ENCODE peak calls at places on chromosomes 6 and 20, in ten cellular contexts. One of them, this sample, is unnamed.

GRCh38 chr6:150334790-150335783 is 33.7 kb upstream of the IYD start:
- DNase-seq in activated naive CD4-positive, alpha-beta T cell treated with anti-CD3 and anti-CD28 coated beads for 36 hours: peak; percentile 64
- DNase-seq in anterior cingulate cortex: no peak
- DNase-seq in stimulated activated CD8-positive, alpha-beta memory T cell treated with anti-CD3 and anti-CD28 coated beads, Interleukin-4, amount 100 ng/mL, for 48 hours: peak; percentile 44
- DNase-seq in heart left ventricle: no peak
- DNase-seq in endothelial cell: peak; percentile 57
- DNase-seq in T follicular helper cell: no peak
- DNase-seq in H7: peak; percentile 62
- DNase-seq in NCI-H510A treated with DMSO at 0.1 percent for 48 hours: no peak
- DNase-seq in fibroblast of the conjunctiva: peak; percentile 79
- DNase-seq in this sample: peak; percentile 88

GRCh38 chr20:4840831-4841230 is 119.1 kb downstream of the PRND start:
- DNase-seq in activated naive CD4-positive, alpha-beta T cell treated with anti-CD3 and anti-CD28 coated beads for 36 hours: no peak
- DNase-seq in anterior cingulate cortex: no peak
- DNase-seq in stimulated activated CD8-positive, alpha-beta memory T cell treated with anti-CD3 and anti-CD28 coated beads, Interleukin-4, amount 100 ng/mL, for 48 hours: peak; percentile 6
- DNase-seq in heart left ventricle: peak; percentile 7
- DNase-seq in endothelial cell: no peak
- DNase-seq in T follicular helper cell: no peak
- DNase-seq in H7: no peak
- DNase-seq in NCI-H510A treated with DMSO at 0.1 percent for 48 hours: peak; percentile 82
- DNase-seq in fibroblast of the conjunctiva: no peak
- DNase-seq in this sample: no peak

GRCh38 chr20:37220255-37220654 is 40.9 kb upstream of the MROH8 start:
- DNase-seq in activated naive CD4-positive, alpha-beta T cell treated with anti-CD3 and anti-CD28 coated beads for 36 hours: no peak
- DNase-seq in anterior cingulate cortex: no peak
- DNase-seq in stimulated activated CD8-positive, alpha-beta memory T cell treated with anti-CD3 and anti-CD28 coated beads, Interleukin-4, amount 100 ng/mL, for 48 hours: no peak
- DNase-seq in heart left ventricle: no peak
- DNase-seq in endothelial cell: no peak
- DNase-seq in T follicular helper cell: no peak
- DNase-seq in H7: no peak
- DNase-seq in NCI-H510A treated with DMSO at 0.1 percent for 48 hours: no peak
- DNase-seq in fibroblast of the conjunctiva: no peak
- DNase-seq in this sample: no peak

GRCh38 chr20:25549866-25550477 is 35.4 kb downstream of the NINL start:
- DNase-seq in activated naive CD4-positive, alpha-beta T cell treated with anti-CD3 and anti-CD28 coated beads for 36 hours: no peak
- DNase-seq in anterior cingulate cortex: no peak
- DNase-seq in stimulated activated CD8-positive, alpha-beta memory T cell treated with anti-CD3 and anti-CD28 coated beads, Interleukin-4, amount 100 ng/mL, for 48 hours: no peak
- DNase-seq in heart left ventricle: no peak
- DNase-seq in endothelial cell: no peak
- DNase-seq in T follicular helper cell: no peak
- DNase-seq in H7: peak; percentile 5
- DNase-seq in NCI-H510A treated with DMSO at 0.1 percent for 48 hours: no peak
- DNase-seq in fibroblast of the conjunctiva: no peak
- DNase-seq in this sample: peak; percentile 78

GRCh38 chr6:82361631-82362030 is 2.0 kb upstream of the TPBG start:
- DNase-seq in activated naive CD4-positive, alpha-beta T cell treated with anti-CD3 and anti-CD28 coated beads for 36 hours: no peak
- DNase-seq in anterior cingulate cortex: no peak
- DNase-seq in stimulated activated CD8-positive, alpha-beta memory T cell treated with anti-CD3 and anti-CD28 coated beads, Interleukin-4, amount 100 ng/mL, for 48 hours: no peak
- DNase-seq in heart left ventricle: no peak
- DNase-seq in endothelial cell: no peak
- DNase-seq in T follicular helper cell: no peak
- DNase-seq in H7: no peak
- DNase-seq in NCI-H510A treated with DMSO at 0.1 percent for 48 hours: no peak
- DNase-seq in fibroblast of the conjunctiva: no peak
- DNase-seq in this sample: no peak

GRCh38 chr20:5945963-5946362 is 4.4 kb downstream of the TRMT6 start:
- DNase-seq in activated naive CD4-positive, alpha-beta T cell treated with anti-CD3 and anti-CD28 coated beads for 36 hours: peak; percentile 17
- DNase-seq in anterior cingulate cortex: no peak
- DNase-seq in stimulated activated CD8-positive, alpha-beta memory T cell treated with anti-CD3 and anti-CD28 coated beads, Interleukin-4, amount 100 ng/mL, for 48 hours: no peak
- DNase-seq in heart left ventricle: no peak
- DNase-seq in endothelial cell: no peak
- DNase-seq in T follicular helper cell: no peak
- DNase-seq in H7: no peak
- DNase-seq in NCI-H510A treated with DMSO at 0.1 percent for 48 hours: no peak
- DNase-seq in fibroblast of the conjunctiva: peak; percentile 23
- DNase-seq in this sample: peak; percentile 23

GRCh38 chr6:27795697-27796494 is 116.3 kb downstream of the OR2B2 start:
- DNase-seq in activated naive CD4-positive, alpha-beta T cell treated with anti-CD3 and anti-CD28 coated beads for 36 hours: peak; percentile 59
- DNase-seq in anterior cingulate cortex: no peak
- DNase-seq in stimulated activated CD8-positive, alpha-beta memory T cell treated with anti-CD3 and anti-CD28 coated beads, Interleukin-4, amount 100 ng/mL, for 48 hours: peak; percentile 57
- DNase-seq in heart left ventricle: no peak
- DNase-seq in endothelial cell: peak; percentile 78
- DNase-seq in T follicular helper cell: peak; percentile 35
- DNase-seq in H7: peak; percentile 45
- DNase-seq in NCI-H510A treated with DMSO at 0.1 percent for 48 hours: peak; percentile 94
- DNase-seq in fibroblast of the conjunctiva: peak; percentile 84
- DNase-seq in this sample: peak; percentile 96

GRCh38 chr6:30490031-30490876 is 945 bp downstream of the HLA-E start:
- DNase-seq in activated naive CD4-positive, alpha-beta T cell treated with anti-CD3 and anti-CD28 coated beads for 36 hours: peak; percentile 89
- DNase-seq in anterior cingulate cortex: no peak
- DNase-seq in stimulated activated CD8-positive, alpha-beta memory T cell treated with anti-CD3 and anti-CD28 coated beads, Interleukin-4, amount 100 ng/mL, for 48 hours: peak; percentile 88
- DNase-seq in heart left ventricle: peak; percentile 75
- DNase-seq in endothelial cell: peak; percentile 68
- DNase-seq in T follicular helper cell: peak; percentile 73
- DNase-seq in H7: peak; percentile 93
- DNase-seq in NCI-H510A treated with DMSO at 0.1 percent for 48 hours: no peak
- DNase-seq in fibroblast of the conjunctiva: peak; percentile 34
- DNase-seq in this sample: peak; percentile 63

GRCh38 chr6:52815167-52816092 is 11.8 kb upstream of the GSTA1 start:
- DNase-seq in activated naive CD4-positive, alpha-beta T cell treated with anti-CD3 and anti-CD28 coated beads for 36 hours: peak; percentile 67
- DNase-seq in anterior cingulate cortex: no peak
- DNase-seq in stimulated activated CD8-positive, alpha-beta memory T cell treated with anti-CD3 and anti-CD28 coated beads, Interleukin-4, amount 100 ng/mL, for 48 hours: peak; percentile 63
- DNase-seq in heart left ventricle: no peak
- DNase-seq in endothelial cell: peak; percentile 57
- DNase-seq in T follicular helper cell: peak; percentile 9
- DNase-seq in H7: peak; percentile 79
- DNase-seq in NCI-H510A treated with DMSO at 0.1 percent for 48 hours: peak; percentile 57
- DNase-seq in fibroblast of the conjunctiva: peak; percentile 20
- DNase-seq in this sample: peak; percentile 57

GRCh38 chr20:56929606-56930005 is 300.5 kb downstream of the TFAP2C start:
- DNase-seq in activated naive CD4-positive, alpha-beta T cell treated with anti-CD3 and anti-CD28 coated beads for 36 hours: no peak
- DNase-seq in anterior cingulate cortex: no peak
- DNase-seq in stimulated activated CD8-positive, alpha-beta memory T cell treated with anti-CD3 and anti-CD28 coated beads, Interleukin-4, amount 100 ng/mL, for 48 hours: no peak
- DNase-seq in heart left ventricle: no peak
- DNase-seq in endothelial cell: no peak
- DNase-seq in T follicular helper cell: no peak
- DNase-seq in H7: no peak
- DNase-seq in NCI-H510A treated with DMSO at 0.1 percent for 48 hours: no peak
- DNase-seq in fibroblast of the conjunctiva: no peak
- DNase-seq in this sample: no peak

GRCh38 chr20:56579261-56579660 is 46.2 kb downstream of the FAM209B start:
- DNase-seq in activated naive CD4-positive, alpha-beta T cell treated with anti-CD3 and anti-CD28 coated beads for 36 hours: no peak
- DNase-seq in anterior cingulate cortex: no peak
- DNase-seq in stimulated activated CD8-positive, alpha-beta memory T cell treated with anti-CD3 and anti-CD28 coated beads, Interleukin-4, amount 100 ng/mL, for 48 hours: no peak
- DNase-seq in heart left ventricle: no peak
- DNase-seq in endothelial cell: no peak
- DNase-seq in T follicular helper cell: no peak
- DNase-seq in H7: peak; percentile 25
- DNase-seq in NCI-H510A treated with DMSO at 0.1 percent for 48 hours: no peak
- DNase-seq in fibroblast of the conjunctiva: no peak
- DNase-seq in this sample: no peak

GRCh38 chr6:133591330-133591729 is 297.6 kb upstream of the TCF21 start:
- DNase-seq in activated naive CD4-positive, alpha-beta T cell treated with anti-CD3 and anti-CD28 coated beads for 36 hours: no peak
- DNase-seq in anterior cingulate cortex: no peak
- DNase-seq in stimulated activated CD8-positive, alpha-beta memory T cell treated with anti-CD3 and anti-CD28 coated beads, Interleukin-4, amount 100 ng/mL, for 48 hours: no peak
- DNase-seq in heart left ventricle: no peak
- DNase-seq in endothelial cell: no peak
- DNase-seq in T follicular helper cell: no peak
- DNase-seq in H7: no peak
- DNase-seq in NCI-H510A treated with DMSO at 0.1 percent for 48 hours: no peak
- DNase-seq in fibroblast of the conjunctiva: no peak
- DNase-seq in this sample: no peak